ENCODE peak calls at places on chromosomes 4 and X, in four cellular contexts. One of them, this sample, is unnamed.

GRCh38 chrX:3052864-3053263 is 11.6 kb downstream of the ARSF start:
- DNase-seq in cardiac fibroblast: no peak
- DNase-seq in fibroblast of the aortic adventitia: no peak
- DNase-seq in fibroblast of mammary gland: no peak
- DNase-seq in this sample: no peak

GRCh38 chr4:108512615-108513505 is 107.5 kb upstream of the RPL34 start:
- DNase-seq in cardiac fibroblast: peak; percentile 38
- DNase-seq in fibroblast of the aortic adventitia: peak; percentile 63
- DNase-seq in fibroblast of mammary gland: peak; percentile 59
- DNase-seq in this sample: peak; percentile 69

GRCh38 chr4:148092316-148093014 is 349.7 kb downstream of the NR3C2 start:
- DNase-seq in cardiac fibroblast: no peak
- DNase-seq in fibroblast of the aortic adventitia: peak; percentile 7
- DNase-seq in fibroblast of mammary gland: no peak
- DNase-seq in this sample: peak; percentile 25

GRCh38 chrX:3360881-3361280 is 14.4 kb upstream of the MXRA5 start:
- DNase-seq in cardiac fibroblast: no peak
- DNase-seq in fibroblast of the aortic adventitia: no peak
- DNase-seq in fibroblast of mammary gland: no peak
- DNase-seq in this sample: no peak

GRCh38 chrX:43218198-43218597 is 437.9 kb upstream of the MAOA start:
- DNase-seq in cardiac fibroblast: no peak
- DNase-seq in fibroblast of the aortic adventitia: no peak
- DNase-seq in fibroblast of mammary gland: no peak
- DNase-seq in this sample: no peak

GRCh38 chr4:828641-829271 is 2.8 kb upstream of the CPLX1 start:
- DNase-seq in cardiac fibroblast: peak; percentile 20
- DNase-seq in fibroblast of the aortic adventitia: peak; percentile 5
- DNase-seq in fibroblast of mammary gland: peak; percentile 31
- DNase-seq in this sample: no peak

GRCh38 chrX:46587158-46587557 is 13.6 kb downstream of the CHST7 start:
- DNase-seq in cardiac fibroblast: peak; percentile 58
- DNase-seq in fibroblast of the aortic adventitia: peak; percentile 57
- DNase-seq in fibroblast of mammary gland: peak; percentile 62
- DNase-seq in this sample: peak; percentile 76

GRCh38 chr4:99578679-99579078 is 4.1 kb downstream of the MTTP start:
- DNase-seq in cardiac fibroblast: no peak
- DNase-seq in fibroblast of the aortic adventitia: no peak
- DNase-seq in fibroblast of mammary gland: no peak
- DNase-seq in this sample: no peak

GRCh38 chrX:131677655-131678628 is 134.1 kb downstream of the OR13H1 start:
- DNase-seq in cardiac fibroblast: peak; percentile 19
- DNase-seq in fibroblast of the aortic adventitia: peak; percentile 20
- DNase-seq in fibroblast of mammary gland: peak; percentile 29
- DNase-seq in this sample: peak; percentile 15

GRCh38 chr4:188959424-188959823 is 820.2 kb downstream of the TRIML1 start:
- DNase-seq in cardiac fibroblast: no peak
- DNase-seq in fibroblast of the aortic adventitia: no peak
- DNase-seq in fibroblast of mammary gland: no peak
- DNase-seq in this sample: no peak
- H3K4me3 ChIP-seq in cardiac fibroblast: no peak overlapping the region
- H3K4me3 ChIP-seq in fibroblast of the aortic adventitia: no peak overlapping the region
- H3K4me3 ChIP-seq in fibroblast of mammary gland: no peak overlapping the region
- H3K4me3 ChIP-seq in this sample: no peak overlapping the region

GRCh38 chr4:112279882-112280315 is 5.8 kb downstream of the TIFA start:
- DNase-seq in cardiac fibroblast: no peak
- DNase-seq in fibroblast of the aortic adventitia: no peak
- DNase-seq in fibroblast of mammary gland: no peak
- DNase-seq in this sample: no peak
- H3K4me3 ChIP-seq in cardiac fibroblast: no peak overlapping the region
- H3K4me3 ChIP-seq in fibroblast of the aortic adventitia: no peak overlapping the region
- H3K4me3 ChIP-seq in fibroblast of mammary gland: no peak overlapping the region
- H3K4me3 ChIP-seq in this sample: no peak overlapping the region

GRCh38 chr4:186104895-186105720 is 604 bp downstream of the FAM149A start:
- DNase-seq in cardiac fibroblast: no peak
- DNase-seq in fibroblast of the aortic adventitia: no peak
- DNase-seq in fibroblast of mammary gland: no peak
- DNase-seq in this sample: no peak
- H3K4me3 ChIP-seq in cardiac fibroblast: peak overlapping the region; percentile 36
- H3K4me3 ChIP-seq in fibroblast of the aortic adventitia: peak overlapping the region; percentile 28
- H3K4me3 ChIP-seq in fibroblast of mammary gland: no peak overlapping the region
- H3K4me3 ChIP-seq in this sample: no peak overlapping the region

GRCh38 chrX:140501321-140501720 is 3.5 kb downstream of the SOX3 start:
- DNase-seq in cardiac fibroblast: no peak
- DNase-seq in fibroblast of the aortic adventitia: no peak
- DNase-seq in fibroblast of mammary gland: no peak
- DNase-seq in this sample: no peak
- H3K4me3 ChIP-seq in cardiac fibroblast: no peak overlapping the region
- H3K4me3 ChIP-seq in fibroblast of the aortic adventitia: no peak overlapping the region
- H3K4me3 ChIP-seq in fibroblast of mammary gland: no peak overlapping the region
- H3K4me3 ChIP-seq in this sample: no peak overlapping the region

GRCh38 chrX:71909956-71910355 is 689 bp upstream of the NHSL2 start:
- DNase-seq in cardiac fibroblast: no peak
- DNase-seq in fibroblast of the aortic adventitia: peak; percentile 11
- DNase-seq in fibroblast of mammary gland: peak; percentile 23
- DNase-seq in this sample: peak; percentile 18
- H3K4me3 ChIP-seq in cardiac fibroblast: no peak overlapping the region
- H3K4me3 ChIP-seq in fibroblast of the aortic adventitia: no peak overlapping the region
- H3K4me3 ChIP-seq in fibroblast of mammary gland: peak overlapping the region; percentile 48
- H3K4me3 ChIP-seq in this sample: peak overlapping the region; percentile 40

DNA sequence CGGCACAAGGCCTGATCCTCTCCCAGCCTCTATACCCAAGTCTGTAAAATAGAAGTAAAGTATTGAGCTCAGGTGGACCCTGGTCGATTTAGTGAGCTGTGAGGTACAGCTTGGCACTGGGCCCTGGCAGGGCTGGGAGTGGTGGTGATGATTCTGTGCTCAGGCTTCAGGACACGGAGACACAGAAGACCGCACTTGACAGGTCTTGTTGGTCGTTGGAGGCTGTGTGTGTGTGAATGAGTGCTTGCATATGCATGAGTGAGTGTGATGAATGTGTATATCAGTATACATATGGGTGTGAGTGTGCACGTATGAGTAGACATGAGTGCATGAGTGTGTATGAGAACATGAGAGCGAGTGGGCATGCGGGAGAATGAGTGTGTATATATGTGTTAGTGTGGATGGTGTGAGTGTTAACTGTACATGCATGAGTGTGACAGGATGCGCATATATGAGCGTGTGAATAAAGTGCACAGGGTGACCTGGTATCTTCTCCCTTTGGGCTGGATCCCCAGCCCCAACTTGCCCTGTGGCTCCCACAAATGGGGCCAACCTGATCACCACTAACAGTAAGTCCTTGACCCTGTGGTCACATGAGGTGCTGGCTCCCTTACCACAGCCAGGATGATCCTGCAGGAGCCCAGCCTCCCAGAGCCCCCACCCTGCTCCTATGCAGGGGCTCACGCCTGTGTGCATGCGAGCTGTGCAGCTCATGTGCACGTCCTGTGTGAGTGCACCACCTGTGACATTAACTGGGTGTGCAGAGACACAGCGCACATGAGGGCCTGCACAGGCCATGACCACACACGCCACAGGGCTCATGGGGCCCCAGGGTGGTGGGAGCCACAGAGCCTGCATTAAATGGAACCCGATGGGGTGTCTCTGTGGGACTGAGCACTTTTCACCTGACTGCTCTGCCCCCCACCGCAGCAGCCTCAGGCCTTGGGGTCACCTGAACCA is 20.8 kb downstream of the SH3BP2 start:
- DNase-seq in cardiac fibroblast: no peak
- DNase-seq in fibroblast of the aortic adventitia: no peak
- DNase-seq in fibroblast of mammary gland: no peak
- DNase-seq in this sample: no peak
- H3K4me3 ChIP-seq in cardiac fibroblast: no peak overlapping the region
- H3K4me3 ChIP-seq in fibroblast of the aortic adventitia: no peak overlapping the region
- H3K4me3 ChIP-seq in fibroblast of mammary gland: peak overlapping the region; percentile 34
- H3K4me3 ChIP-seq in this sample: no peak overlapping the region

DNA sequence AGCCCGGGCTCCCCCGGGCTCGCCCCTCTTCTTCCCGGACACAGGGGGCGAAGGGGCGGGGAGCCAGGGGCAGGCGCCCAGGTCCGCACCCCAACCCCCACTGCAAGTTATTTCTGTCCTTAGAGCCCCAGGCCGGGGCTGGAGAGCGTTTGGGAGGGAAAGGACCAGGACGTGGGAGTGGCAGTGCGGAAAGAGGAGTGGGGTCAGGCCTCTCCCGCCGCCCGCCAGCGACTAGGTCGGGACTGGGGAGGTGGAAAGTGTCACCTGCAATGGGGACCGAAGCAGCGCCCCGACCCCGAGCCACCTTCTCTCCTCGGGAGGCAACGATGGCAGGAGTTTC is 351 bp downstream of the CCDC160 start:
- DNase-seq in cardiac fibroblast: no peak
- DNase-seq in fibroblast of the aortic adventitia: no peak
- DNase-seq in fibroblast of mammary gland: no peak
- DNase-seq in this sample: no peak
- H3K4me3 ChIP-seq in cardiac fibroblast: peak overlapping the region; percentile 30
- H3K4me3 ChIP-seq in fibroblast of the aortic adventitia: peak overlapping the region; percentile 39
- H3K4me3 ChIP-seq in fibroblast of mammary gland: peak overlapping the region; percentile 26
- H3K4me3 ChIP-seq in this sample: peak overlapping the region; percentile 58

GRCh38 chr4:158807696-158808095 is 38.9 kb downstream of the FNIP2 start:
- DNase-seq in cardiac fibroblast: no peak
- DNase-seq in fibroblast of the aortic adventitia: no peak
- DNase-seq in fibroblast of mammary gland: no peak
- DNase-seq in this sample: no peak
- H3K4me3 ChIP-seq in cardiac fibroblast: no peak overlapping the region
- H3K4me3 ChIP-seq in fibroblast of the aortic adventitia: no peak overlapping the region
- H3K4me3 ChIP-seq in fibroblast of mammary gland: no peak overlapping the region
- H3K4me3 ChIP-seq in this sample: no peak overlapping the region

GRCh38 chr4:83013931-83014330 is 3.3 kb upstream of the LIN54 start:
- DNase-seq in cardiac fibroblast: no peak
- DNase-seq in fibroblast of the aortic adventitia: no peak
- DNase-seq in fibroblast of mammary gland: no peak
- DNase-seq in this sample: no peak
- H3K4me3 ChIP-seq in cardiac fibroblast: no peak overlapping the region
- H3K4me3 ChIP-seq in fibroblast of the aortic adventitia: no peak overlapping the region
- H3K4me3 ChIP-seq in fibroblast of mammary gland: no peak overlapping the region
- H3K4me3 ChIP-seq in this sample: peak overlapping the region; percentile 91

DNA sequence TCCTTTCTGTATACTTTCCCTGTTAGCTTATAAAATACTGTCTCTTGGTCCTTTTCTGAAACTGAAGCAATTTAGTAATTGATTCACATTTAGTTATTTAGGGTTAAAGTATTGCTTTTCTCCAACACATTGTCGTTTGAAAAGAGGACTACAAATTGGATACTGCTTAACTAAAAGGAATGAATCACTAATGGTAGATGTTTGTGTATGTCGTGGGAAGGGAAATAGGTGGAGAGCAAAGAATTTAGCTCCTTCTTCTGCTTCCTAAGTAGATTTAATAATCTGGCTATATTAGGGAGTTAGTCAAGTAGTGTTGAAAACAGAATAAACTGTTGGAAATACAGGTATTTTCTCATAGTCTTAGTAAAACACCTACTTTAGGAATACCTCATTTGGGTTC is 27.9 kb downstream of the SLAIN2 start:
- DNase-seq in cardiac fibroblast: no peak
- DNase-seq in fibroblast of the aortic adventitia: no peak
- DNase-seq in fibroblast of mammary gland: no peak
- DNase-seq in this sample: peak; percentile 38
- H3K4me3 ChIP-seq in cardiac fibroblast: no peak overlapping the region
- H3K4me3 ChIP-seq in fibroblast of the aortic adventitia: no peak overlapping the region
- H3K4me3 ChIP-seq in fibroblast of mammary gland: no peak overlapping the region
- H3K4me3 ChIP-seq in this sample: no peak overlapping the region

This sample was measured in fibroblast of lung.